ENCODE peak calls at places on chromosomes 6 and 20, in eight cellular contexts. Z, C, F, R, G, H, A and V are unnamed samples.

GRCh38 chr20:50379049-50379990 is 130.9 kb upstream of the PTPN1 start:
- DNase-seq in Z (peak), C (no peak), R (no peak), F (peak), A (peak), H (no peak), G (no peak), V (peak)

GRCh38 chr6:53641348-53641747 is 24.2 kb downstream of the KLHL31 start:
- DNase-seq in H (no peak), G (no peak), Z (no peak), R (no peak), F (no peak), C (no peak), A (no peak), V (no peak)

GRCh38 chr6:109443425-109443950 is 3.0 kb downstream of the SMPD2 start:
- DNase-seq in G (no peak), R (no peak), A (no peak), F (no peak), C (peak), H (no peak), Z (no peak), V (no peak)

GRCh38 chr6:99151634-99152344 is 197.7 kb downstream of the FAXC start:
- DNase-seq in F (peak), C (peak), R (peak), H (peak), Z (peak), A (peak), G (peak), V (no peak)

GRCh38 chr6:100833972-100834574 is 47.1 kb downstream of the ASCC3 start:
- DNase-seq in R (no peak), G (no peak), A (no peak), C (no peak), H (no peak), Z (no peak), F (no peak), V (no peak)

GRCh38 chr6:87914637-87915395 is 132.8 kb upstream of the SPACA1 start:
- DNase-seq in R (no peak), Z (peak), A (peak), H (no peak), C (no peak), G (no peak), F (no peak), V (no peak)

GRCh38 chr20:41654292-41654691 is 36.1 kb upstream of the CHD6 start:
- DNase-seq in C (no peak), R (no peak), G (no peak), F (no peak), A (no peak), H (no peak), Z (no peak), V (no peak)

GRCh38 chr6:5997420-5998093 is 9.2 kb downstream of the NRN1 start:
- DNase-seq in C (peak), F (no peak), R (no peak), A (no peak), Z (no peak), G (peak), H (peak), V (peak)

GRCh38 chr20:21266191-21266536 is 37.0 kb upstream of the XRN2 start:
- DNase-seq in H (no peak), F (no peak), R (no peak), A (no peak), Z (no peak), C (no peak), G (no peak), V (no peak)

GRCh38 chr6:152531659-152532058 is 105.5 kb downstream of the SYNE1 start:
- DNase-seq in Z (no peak), F (no peak), C (no peak), R (no peak), H (no peak), G (no peak), A (no peak), V (no peak)

GRCh38 chr6:5587648-5588047 is 326.3 kb downstream of the FARS2 start:
- DNase-seq in A (no peak), H (no peak), Z (no peak), F (no peak), R (no peak), C (no peak), G (no peak), V (no peak)

GRCh38 chr6:6749791-6750434 is 161.4 kb downstream of the LY86 start:
- DNase-seq in G (peak), H (no peak), Z (peak), C (no peak), F (peak), A (peak), R (peak), V (peak)

GRCh38 chr6:13006578-13007300 is 290.2 kb downstream of the PHACTR1 start:
- DNase-seq in F (no peak), C (no peak), A (peak), H (no peak), Z (peak), R (no peak), G (no peak), V (no peak)

GRCh38 chr20:52683761-52684160 is 288.4 kb upstream of the TSHZ2 start:
- DNase-seq in F (no peak), C (no peak), G (no peak), Z (no peak), H (no peak), R (no peak), A (no peak), V (no peak)

GRCh38 chr6:42154461-42155209 is 12.2 kb upstream of the C6orf132 start:
- DNase-seq in A (no peak), Z (no peak), H (no peak), G (no peak), C (no peak), R (no peak), F (no peak), V (no peak)

GRCh38 chr6:41757268-41757667 is 10.1 kb upstream of the PGC start:
- DNase-seq in H (no peak), Z (no peak), R (no peak), A (no peak), G (no peak), F (no peak), C (no peak), V (no peak)

GRCh38 chr6:141326925-141327324 is 805.8 kb upstream of the GJE1 start:
- DNase-seq in R (no peak), Z (no peak), F (no peak), C (no peak), H (no peak), A (no peak), G (no peak), V (no peak)

GRCh38 chr6:68126089-68126749 is 508.9 kb upstream of the ADGRB3 start:
- DNase-seq in F (no peak), Z (no peak), C (no peak), G (no peak), R (no peak), A (no peak), H (peak), V (no peak)

GRCh38 chr6:3506751-3507388 is 50.0 kb upstream of the SLC22A23 start:
- DNase-seq in F (no peak), A (no peak), H (no peak), C (no peak), Z (no peak), G (no peak), R (no peak), V (no peak)

GRCh38 chr6:136696238-136696637 is 96.0 kb downstream of the MAP3K5 start:
- DNase-seq in C (no peak), A (no peak), R (no peak), F (peak), Z (no peak), H (no peak), G (no peak), V (no peak)

GRCh38 chr20:11776687-11777086 is 141.0 kb upstream of the BTBD3 start:
- DNase-seq in Z (no peak), H (no peak), F (no peak), R (no peak), G (no peak), C (no peak), A (no peak), V (no peak)

GRCh38 chr6:119322715-119323350 is 26.7 kb downstream of the MAN1A1 start:
- DNase-seq in C (no peak), H (no peak), Z (no peak), G (no peak), A (no peak), R (peak), F (no peak), V (no peak)

GRCh38 chr6:15503346-15503680 is 159.5 kb downstream of the DTNBP1 start:
- DNase-seq in G (no peak), H (no peak), C (no peak), A (no peak), Z (no peak), R (no peak), F (no peak), V (no peak)

GRCh38 chr6:73108949-73109348 is 116.3 kb downstream of the KHDC1L start:
- DNase-seq in R (no peak), F (no peak), C (no peak), H (no peak), G (no peak), Z (no peak), A (no peak), V (no peak)

GRCh38 chr20:44572551-44573500 is 9.6 kb upstream of the PKIG start:
- DNase-seq in H (no peak), F (peak), Z (peak), A (peak), R (no peak), C (no peak), G (no peak), V (no peak)

GRCh38 chr20:3862333-3862732 is 15.7 kb downstream of the MAVS start:
- DNase-seq in F (no peak), C (no peak), G (no peak), Z (no peak), H (no peak), A (no peak), R (no peak), V (no peak)

GRCh38 chr6:25239059-25239458 is 40.1 kb upstream of the CARMIL1 start:
- DNase-seq in F (no peak), H (no peak), R (no peak), Z (peak), C (no peak), A (no peak), G (no peak), V (no peak)

GRCh38 chr20:10079964-10080363 is 45.2 kb downstream of the ANKEF1 start:
- DNase-seq in R (no peak), G (no peak), H (no peak), Z (peak), A (peak), F (no peak), C (no peak), V (no peak)

GRCh38 chr6:42331019-42331418 is 113.4 kb upstream of the MRPS10 start:
- DNase-seq in A (no peak), Z (no peak), H (no peak), G (no peak), F (no peak), C (no peak), R (no peak), V (no peak)

GRCh38 chr6:36605102-36605501 is 10.9 kb downstream of the SRSF3 start:
- DNase-seq in G (no peak), A (no peak), C (no peak), H (no peak), R (no peak), F (no peak), Z (no peak), V (no peak)

GRCh38 chr20:9454781-9455180 is 59.6 kb upstream of the LAMP5 start:
- DNase-seq in F (no peak), A (no peak), Z (no peak), G (no peak), R (no peak), C (no peak), H (no peak), V (no peak)

GRCh38 chr6:128327890-128328289 is 192.5 kb downstream of the PTPRK start:
- DNase-seq in A (no peak), R (peak), C (peak), G (no peak), H (peak), F (peak), Z (no peak), V (no peak)

GRCh38 chr20:8362457-8362856 is 230.4 kb downstream of the PLCB1 start:
- DNase-seq in G (no peak), C (no peak), R (no peak), H (no peak), Z (no peak), A (no peak), F (no peak), V (no peak)

DNA sequence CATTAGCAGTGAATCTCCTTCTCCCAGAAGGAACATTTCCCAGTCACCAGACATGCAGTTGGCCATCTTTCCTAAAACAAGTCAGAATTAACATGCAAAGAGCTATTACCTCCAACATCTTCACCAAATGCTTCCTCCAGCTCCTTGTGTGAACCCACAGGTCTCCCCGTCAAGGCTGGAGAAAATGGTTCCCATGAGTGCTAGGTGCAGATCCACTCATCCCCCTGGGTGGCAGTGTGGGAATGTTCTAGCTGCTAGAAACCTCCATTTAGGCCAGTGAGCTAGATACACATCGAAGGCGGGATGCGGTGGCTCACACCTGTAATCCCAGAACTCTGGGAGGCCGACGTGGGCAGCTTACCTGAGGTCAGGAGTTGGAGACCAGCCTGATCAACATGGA is 603.9 kb upstream of the SLC35B3 start:
- DNase-seq in R (no peak), F (no peak), H (no peak), C (no peak), G (no peak), Z (no peak), A (no peak), V (no peak)
- TF ChIP-seq CTCF in R (no peak), F (no peak), H (no peak), C (no peak), G (no peak), Z (no peak), A (peak), V (no peak)

DNA sequence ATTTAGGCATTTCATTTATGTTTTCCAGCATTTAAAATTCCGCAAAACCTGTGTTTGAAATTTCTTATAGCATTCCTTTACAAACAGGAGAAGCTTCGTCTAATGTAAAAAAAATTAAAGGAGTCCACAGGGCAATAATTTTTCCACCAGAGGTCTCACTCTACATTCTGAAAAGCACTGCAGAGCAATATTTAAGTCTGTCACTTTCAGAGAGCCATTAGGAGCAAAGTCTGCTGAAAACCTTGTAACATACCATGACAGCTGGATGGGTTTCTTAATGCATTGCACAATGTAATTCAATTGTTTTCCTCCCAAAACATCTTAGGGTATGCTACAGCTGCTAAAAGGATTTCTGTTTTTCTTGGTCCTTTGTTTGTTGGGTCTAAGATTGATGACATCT is 18.0 kb downstream of the BAG2 start:
- DNase-seq in H (no peak), Z (no peak), F (no peak), R (no peak), G (no peak), A (no peak), C (no peak), V (no peak)
- TF ChIP-seq CTCF in H (peak), Z (peak), F (no peak), R (no peak), G (no peak), A (peak), C (no peak), V (no peak)

GRCh38 chr6:110878751-110879539 is 4.4 kb downstream of the AMD1 start:
- DNase-seq in A (peak), Z (no peak), G (peak), C (peak), R (no peak), H (peak), F (peak), V (no peak)
- TF ChIP-seq CTCF in A (peak), Z (peak), G (peak), C (peak), R (peak), H (peak), F (peak), V (peak)

GRCh38 chr6:44003345-44004061 is 123.7 kb downstream of the MRPL14 start:
- DNase-seq in Z (no peak), F (no peak), H (peak), R (no peak), A (no peak), G (no peak), C (peak), V (peak)
- TF ChIP-seq CTCF in Z (no peak), F (no peak), H (no peak), R (no peak), A (no peak), G (no peak), C (no peak), V (no peak)

GRCh38 chr6:18371010-18371409 is 16.1 kb upstream of the RNF144B start:
- DNase-seq in A (no peak), Z (no peak), H (no peak), C (no peak), R (no peak), F (no peak), G (no peak), V (no peak)
- TF ChIP-seq CTCF in A (no peak), Z (no peak), H (no peak), C (no peak), R (no peak), F (no peak), G (no peak), V (no peak)

GRCh38 chr20:38894091-38894847 is 31.9 kb upstream of the FAM83D start:
- DNase-seq in G (no peak), A (no peak), F (no peak), Z (no peak), C (no peak), R (no peak), H (peak), V (no peak)
- TF ChIP-seq CTCF in G (no peak), A (no peak), F (no peak), Z (no peak), C (peak), R (no peak), H (no peak), V (peak)

GRCh38 chr6:157762636-157763035 is 60.4 kb upstream of the SNX9 start:
- DNase-seq in G (no peak), F (no peak), H (no peak), C (peak), A (no peak), R (no peak), Z (no peak), V (no peak)
- TF ChIP-seq CTCF in G (no peak), F (no peak), H (no peak), C (peak), A (peak), R (peak), Z (no peak), V (peak)

GRCh38 chr6:147869869-147870268 is 361.4 kb downstream of the SAMD5 start:
- DNase-seq in Z (no peak), C (no peak), F (no peak), R (no peak), H (no peak), G (no peak), A (no peak), V (no peak)

GRCh38 chr6:147873826-147874225 is 365.3 kb downstream of the SAMD5 start:
- DNase-seq in C (no peak), H (no peak), R (no peak), F (no peak), Z (no peak), G (no peak), A (no peak), V (no peak)

GRCh38 chr6:147874322-147874721 is 365.8 kb downstream of the SAMD5 start:
- DNase-seq in R (no peak), A (no peak), H (no peak), C (no peak), F (no peak), Z (no peak), G (no peak), V (no peak)

GRCh38 chr6:147870745-147871144 is 362.3 kb downstream of the SAMD5 start:
- DNase-seq in Z (no peak), F (no peak), A (no peak), G (no peak), C (no peak), H (no peak), R (no peak), V (no peak)

DNA sequence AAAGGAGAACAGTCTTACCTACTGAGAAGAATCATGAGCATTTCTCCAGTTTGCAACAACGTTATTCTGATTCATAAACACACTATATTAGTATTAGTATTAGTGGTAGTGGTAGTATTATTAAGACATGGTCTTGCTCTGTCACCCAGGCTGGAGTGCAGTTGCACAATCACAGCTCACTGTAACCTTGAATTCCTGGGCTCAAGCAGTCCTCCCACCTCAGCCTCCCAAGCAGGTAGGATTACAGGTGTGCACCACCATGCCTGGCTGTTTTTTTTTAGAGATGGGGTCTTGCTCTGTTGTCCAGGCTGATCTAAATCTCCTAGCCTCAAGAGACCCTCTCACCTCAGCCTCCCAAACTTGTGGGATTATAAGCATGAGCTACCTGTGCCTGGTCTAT is 363.5 kb downstream of the SAMD5 start:
- DNase-seq in R (no peak), G (no peak), Z (no peak), F (no peak), A (no peak), H (no peak), C (no peak), V (no peak)
- TF ChIP-seq CTCF in R (no peak), G (no peak), Z (no peak), F (no peak), A (no peak), H (no peak), C (no peak), V (no peak)

GRCh38 chr20:46767127-46767761 is 57.8 kb downstream of the SLC2A10 start:
- DNase-seq in Z (no peak), H (peak), G (peak), R (peak), F (peak), A (no peak), C (peak), V (no peak)
- TF ChIP-seq CTCF in Z (peak), H (peak), G (peak), R (peak), F (peak), A (peak), C (peak), V (peak)

DNA sequence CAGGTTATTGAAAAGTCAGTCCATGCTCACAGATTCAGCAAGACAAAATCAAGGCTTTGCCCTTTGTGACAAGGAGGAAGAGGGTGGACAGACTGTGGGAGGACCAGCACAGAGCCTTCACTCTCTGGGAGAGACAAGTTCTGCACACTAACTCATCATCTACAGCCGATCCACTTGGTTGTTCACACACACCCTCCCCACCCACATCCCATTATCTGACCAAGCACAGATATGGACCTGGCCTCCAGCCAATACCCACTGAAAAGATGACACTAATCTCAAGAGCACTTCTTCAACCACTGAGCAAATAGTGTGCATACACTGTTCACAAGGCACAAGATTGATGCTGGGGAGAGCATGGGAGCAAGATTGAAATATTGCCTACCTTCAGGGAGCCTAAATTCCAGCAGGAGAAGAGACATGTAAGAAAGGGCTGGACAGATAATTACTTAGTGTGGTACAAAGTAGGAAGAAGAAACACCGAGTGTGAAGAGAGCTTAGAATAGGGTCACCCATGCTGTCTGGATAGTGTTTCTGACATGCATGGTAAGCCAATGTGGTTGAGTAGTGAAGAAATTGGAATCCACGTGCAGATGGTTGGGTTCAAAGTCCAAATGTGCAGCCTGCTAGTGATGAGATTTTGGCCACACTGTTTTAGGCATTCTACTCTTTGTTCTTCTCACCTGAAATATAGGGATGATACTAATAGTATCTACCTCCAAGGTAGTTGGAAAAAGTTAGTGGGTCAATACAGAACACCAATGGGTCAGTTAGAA is 21.7 kb upstream of the IL17A start:
- DNase-seq in H (no peak), F (no peak), C (no peak), Z (no peak), G (no peak), A (no peak), R (no peak), V (no peak)
- TF ChIP-seq CTCF in H (no peak), F (no peak), C (no peak), Z (no peak), G (no peak), A (no peak), R (no peak), V (no peak)